ENCODE peak calls at places on chromosome 1, in nine cellular contexts. One of them, this sample, is unnamed.

GRCh38 chr1:220691039-220691684 is 999 bp downstream of the C1orf115 start:
- DNase-seq in suprapubic skin: no peak
- DNase-seq in uterus: no peak
- DNase-seq in transverse colon: peak; percentile 51
- DNase-seq in vagina: no peak
- DNase-seq in adrenal gland: peak; percentile 54
- DNase-seq in IMR-90: no peak
- DNase-seq in breast epithelium: no peak
- DNase-seq in A549: no peak
- DNase-seq in this sample: no peak

GRCh38 chr1:218463194-218464156 is 118.3 kb downstream of the TGFB2 start:
- DNase-seq in suprapubic skin: peak; percentile 82
- DNase-seq in uterus: peak; percentile 50
- DNase-seq in transverse colon: peak; percentile 20
- DNase-seq in vagina: no peak
- DNase-seq in adrenal gland: peak; percentile 82
- DNase-seq in IMR-90: peak; percentile 79
- DNase-seq in breast epithelium: peak; percentile 37
- DNase-seq in A549: no peak
- DNase-seq in this sample: no peak

GRCh38 chr1:229283183-229283611 is 12.3 kb downstream of the RAB4A start:
- DNase-seq in suprapubic skin: no peak
- DNase-seq in uterus: no peak
- DNase-seq in transverse colon: no peak
- DNase-seq in vagina: no peak
- DNase-seq in adrenal gland: no peak
- DNase-seq in IMR-90: no peak
- DNase-seq in breast epithelium: no peak
- DNase-seq in A549: no peak
- DNase-seq in this sample: no peak

GRCh38 chr1:183105449-183105848 is 80.6 kb upstream of the LAMC2 start:
- DNase-seq in suprapubic skin: no peak
- DNase-seq in uterus: no peak
- DNase-seq in transverse colon: no peak
- DNase-seq in vagina: no peak
- DNase-seq in adrenal gland: no peak
- DNase-seq in IMR-90: peak; percentile 76
- DNase-seq in breast epithelium: no peak
- DNase-seq in A549: no peak
- DNase-seq in this sample: no peak

GRCh38 chr1:66253330-66253921 is 280.5 kb upstream of the SGIP1 start:
- DNase-seq in suprapubic skin: no peak
- DNase-seq in uterus: no peak
- DNase-seq in transverse colon: no peak
- DNase-seq in vagina: no peak
- DNase-seq in adrenal gland: no peak
- DNase-seq in IMR-90: peak; percentile 85
- DNase-seq in breast epithelium: no peak
- DNase-seq in A549: peak; percentile 55
- DNase-seq in this sample: no peak

GRCh38 chr1:208541225-208541855 is 297.2 kb upstream of the PLXNA2 start:
- DNase-seq in suprapubic skin: no peak
- DNase-seq in uterus: no peak
- DNase-seq in transverse colon: no peak
- DNase-seq in vagina: no peak
- DNase-seq in adrenal gland: no peak
- DNase-seq in IMR-90: no peak
- DNase-seq in breast epithelium: no peak
- DNase-seq in A549: no peak
- DNase-seq in this sample: no peak

GRCh38 chr1:220810179-220810653 is 23.5 kb downstream of the MTARC1 start:
- DNase-seq in suprapubic skin: peak; percentile 88
- DNase-seq in uterus: peak; percentile 76
- DNase-seq in transverse colon: peak; percentile 73
- DNase-seq in vagina: no peak
- DNase-seq in adrenal gland: peak; percentile 91
- DNase-seq in IMR-90: peak; percentile 78
- DNase-seq in breast epithelium: peak; percentile 35
- DNase-seq in A549: peak; percentile 57
- DNase-seq in this sample: peak; percentile 60

GRCh38 chr1:76254165-76255043 is 179.9 kb downstream of the ST6GALNAC3 start:
- DNase-seq in suprapubic skin: no peak
- DNase-seq in uterus: no peak
- DNase-seq in transverse colon: no peak
- DNase-seq in vagina: no peak
- DNase-seq in adrenal gland: no peak
- DNase-seq in IMR-90: no peak
- DNase-seq in breast epithelium: no peak
- DNase-seq in A549: no peak
- DNase-seq in this sample: no peak

GRCh38 chr1:166903232-166903631 is 27.2 kb upstream of the TADA1 start:
- DNase-seq in suprapubic skin: no peak
- DNase-seq in uterus: no peak
- DNase-seq in transverse colon: no peak
- DNase-seq in vagina: no peak
- DNase-seq in adrenal gland: no peak
- DNase-seq in IMR-90: no peak
- DNase-seq in breast epithelium: no peak
- DNase-seq in A549: no peak
- DNase-seq in this sample: no peak

GRCh38 chr1:74652711-74653131 is 20.9 kb downstream of the ERICH3 start:
- DNase-seq in suprapubic skin: no peak
- DNase-seq in uterus: peak; percentile 70
- DNase-seq in transverse colon: no peak
- DNase-seq in vagina: no peak
- DNase-seq in adrenal gland: no peak
- DNase-seq in IMR-90: peak; percentile 79
- DNase-seq in breast epithelium: peak; percentile 52
- DNase-seq in A549: no peak
- DNase-seq in this sample: peak; percentile 32

GRCh38 chr1:240164742-240165141 is 73.1 kb downstream of the FMN2 start:
- DNase-seq in suprapubic skin: no peak
- DNase-seq in uterus: no peak
- DNase-seq in transverse colon: no peak
- DNase-seq in vagina: no peak
- DNase-seq in adrenal gland: no peak
- DNase-seq in IMR-90: no peak
- DNase-seq in breast epithelium: no peak
- DNase-seq in A549: no peak
- DNase-seq in this sample: no peak
- TF ChIP-seq POLR2A in suprapubic skin: no peak
- TF ChIP-seq POLR2A in uterus: no peak
- TF ChIP-seq POLR2A in transverse colon: no peak
- TF ChIP-seq POLR2A in vagina: no peak
- TF ChIP-seq POLR2A in adrenal gland: no peak
- TF ChIP-seq POLR2A in IMR-90: no peak
- TF ChIP-seq POLR2A in breast epithelium: no peak
- TF ChIP-seq POLR2A in A549: no peak
- TF ChIP-seq POLR2A in this sample: no peak

DNA sequence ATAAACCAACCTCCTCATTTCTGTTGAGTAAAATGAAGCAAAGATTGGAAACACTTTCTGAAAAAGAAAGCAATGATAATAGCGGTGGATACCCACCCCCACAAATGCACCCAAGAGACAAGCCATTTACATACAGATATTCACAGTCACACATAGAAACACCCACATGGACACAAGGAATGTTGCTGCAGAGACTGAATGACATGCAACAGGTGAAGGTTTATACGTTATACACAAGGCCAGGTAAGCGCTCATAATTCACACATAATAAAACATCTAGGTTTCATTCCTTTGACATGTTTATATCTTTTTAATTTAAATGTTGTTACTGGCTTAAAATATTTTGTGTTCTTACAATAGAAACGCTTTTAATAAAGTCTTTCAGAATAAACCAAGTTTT is 21.3 kb downstream of the ARV1 start:
- DNase-seq in suprapubic skin: no peak
- DNase-seq in uterus: no peak
- DNase-seq in transverse colon: no peak
- DNase-seq in vagina: no peak
- DNase-seq in adrenal gland: no peak
- DNase-seq in IMR-90: no peak
- DNase-seq in breast epithelium: no peak
- DNase-seq in A549: no peak
- DNase-seq in this sample: no peak
- TF ChIP-seq POLR2A in suprapubic skin: no peak
- TF ChIP-seq POLR2A in uterus: no peak
- TF ChIP-seq POLR2A in transverse colon: no peak
- TF ChIP-seq POLR2A in vagina: no peak
- TF ChIP-seq POLR2A in adrenal gland: no peak
- TF ChIP-seq POLR2A in IMR-90: no peak
- TF ChIP-seq POLR2A in breast epithelium: no peak
- TF ChIP-seq POLR2A in A549: no peak
- TF ChIP-seq POLR2A in this sample: no peak

GRCh38 chr1:26188477-26188876 is 1.9 kb upstream of the CATSPER4 start:
- DNase-seq in suprapubic skin: no peak
- DNase-seq in uterus: no peak
- DNase-seq in transverse colon: no peak
- DNase-seq in vagina: no peak
- DNase-seq in adrenal gland: no peak
- DNase-seq in IMR-90: no peak
- DNase-seq in breast epithelium: no peak
- DNase-seq in A549: no peak
- DNase-seq in this sample: no peak

GRCh38 chr1:26189331-26189730 is 1.1 kb upstream of the CATSPER4 start:
- DNase-seq in suprapubic skin: no peak
- DNase-seq in uterus: no peak
- DNase-seq in transverse colon: no peak
- DNase-seq in vagina: no peak
- DNase-seq in adrenal gland: no peak
- DNase-seq in IMR-90: no peak
- DNase-seq in breast epithelium: no peak
- DNase-seq in A549: no peak
- DNase-seq in this sample: no peak

GRCh38 chr1:26190373-26190987 is at the start of gene CATSPER4:
- DNase-seq in suprapubic skin: no peak
- DNase-seq in uterus: no peak
- DNase-seq in transverse colon: no peak
- DNase-seq in vagina: no peak
- DNase-seq in adrenal gland: no peak
- DNase-seq in IMR-90: no peak
- DNase-seq in breast epithelium: no peak
- DNase-seq in A549: peak; percentile 57
- DNase-seq in this sample: no peak

GRCh38 chr1:26189751-26190275 is 589 bp upstream of the CATSPER4 start:
- DNase-seq in suprapubic skin: no peak
- DNase-seq in uterus: no peak
- DNase-seq in transverse colon: no peak
- DNase-seq in vagina: no peak
- DNase-seq in adrenal gland: no peak
- DNase-seq in IMR-90: no peak
- DNase-seq in breast epithelium: no peak
- DNase-seq in A549: no peak
- DNase-seq in this sample: no peak

GRCh38 chr1:26187882-26188281 is 2.5 kb upstream of the CATSPER4 start:
- DNase-seq in suprapubic skin: no peak
- DNase-seq in uterus: no peak
- DNase-seq in transverse colon: no peak
- DNase-seq in vagina: no peak
- DNase-seq in adrenal gland: no peak
- DNase-seq in IMR-90: no peak
- DNase-seq in breast epithelium: no peak
- DNase-seq in A549: no peak
- DNase-seq in this sample: no peak
- TF ChIP-seq POLR2A in suprapubic skin: no peak
- TF ChIP-seq POLR2A in uterus: no peak
- TF ChIP-seq POLR2A in transverse colon: no peak
- TF ChIP-seq POLR2A in vagina: no peak
- TF ChIP-seq POLR2A in adrenal gland: no peak
- TF ChIP-seq POLR2A in IMR-90: no peak
- TF ChIP-seq POLR2A in breast epithelium: no peak
- TF ChIP-seq POLR2A in A549: no peak
- TF ChIP-seq POLR2A in this sample: no peak

GRCh38 chr1:93681095-93681548 is 515 bp downstream of the BCAR3 start:
- DNase-seq in suprapubic skin: no peak
- DNase-seq in uterus: no peak
- DNase-seq in transverse colon: no peak
- DNase-seq in vagina: no peak
- DNase-seq in adrenal gland: peak; percentile 56
- DNase-seq in IMR-90: peak; percentile 19
- DNase-seq in breast epithelium: no peak
- DNase-seq in A549: no peak
- DNase-seq in this sample: no peak

GRCh38 chr1:93679546-93679945 is 2.1 kb downstream of the BCAR3 start:
- DNase-seq in suprapubic skin: no peak
- DNase-seq in uterus: no peak
- DNase-seq in transverse colon: no peak
- DNase-seq in vagina: no peak
- DNase-seq in adrenal gland: peak; percentile 51
- DNase-seq in IMR-90: peak; percentile 52
- DNase-seq in breast epithelium: no peak
- DNase-seq in A549: no peak
- DNase-seq in this sample: no peak

GRCh38 chr1:93683234-93683633 is 1.6 kb upstream of the BCAR3 start:
- DNase-seq in suprapubic skin: no peak
- DNase-seq in uterus: no peak
- DNase-seq in transverse colon: no peak
- DNase-seq in vagina: no peak
- DNase-seq in adrenal gland: no peak
- DNase-seq in IMR-90: no peak
- DNase-seq in breast epithelium: no peak
- DNase-seq in A549: no peak
- DNase-seq in this sample: no peak

GRCh38 chr1:93680121-93681094 is 1.2 kb downstream of the BCAR3 start:
- DNase-seq in suprapubic skin: peak; percentile 91
- DNase-seq in uterus: peak; percentile 79
- DNase-seq in transverse colon: peak; percentile 86
- DNase-seq in vagina: no peak
- DNase-seq in adrenal gland: peak; percentile 96
- DNase-seq in IMR-90: peak; percentile 91
- DNase-seq in breast epithelium: peak; percentile 88
- DNase-seq in A549: peak; percentile 92
- DNase-seq in this sample: peak; percentile 62

DNA sequence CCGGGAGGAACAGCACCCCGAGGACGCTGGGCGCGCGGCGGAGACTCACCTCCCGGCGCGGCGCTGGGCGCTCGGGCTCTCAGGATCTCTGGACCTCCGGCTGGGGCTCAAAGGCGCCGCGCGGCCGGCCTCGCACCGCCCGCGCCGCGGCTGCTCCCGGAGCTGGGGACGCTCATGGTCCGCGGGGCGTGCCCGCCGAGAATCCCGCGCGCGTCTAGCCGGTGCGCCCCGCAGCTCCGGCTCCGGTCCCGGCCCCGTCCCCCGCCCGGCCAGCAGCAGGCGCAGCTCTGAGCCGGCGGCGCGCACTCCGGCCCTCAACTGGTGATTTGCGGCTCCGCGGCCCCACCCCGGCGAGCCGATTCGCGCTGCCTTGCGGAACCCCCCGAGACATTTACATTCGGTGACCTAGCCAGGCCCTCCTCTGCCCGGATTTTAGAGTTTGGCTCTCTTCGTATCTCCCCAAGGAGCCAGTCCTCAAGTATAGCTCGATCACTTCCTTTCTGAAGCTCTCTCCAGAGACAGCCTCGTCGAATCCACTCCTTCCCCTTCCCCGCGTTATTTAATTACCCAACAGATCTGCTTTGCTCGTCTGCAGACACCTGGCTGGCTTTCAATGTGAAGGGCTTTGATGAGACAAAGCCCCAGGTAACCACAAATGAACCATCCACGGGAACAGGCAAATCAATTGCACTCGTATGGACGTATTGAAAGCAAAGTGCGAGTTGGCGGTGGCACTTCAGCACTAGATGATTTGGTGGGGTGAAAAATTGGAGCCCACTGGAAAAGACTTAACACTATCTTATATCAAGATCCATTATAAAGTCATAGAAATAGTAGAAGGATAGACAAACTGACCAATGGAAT is at the start of gene BCAR3:
- DNase-seq in suprapubic skin: no peak
- DNase-seq in uterus: peak; percentile 57
- DNase-seq in transverse colon: peak; percentile 78
- DNase-seq in vagina: no peak
- DNase-seq in adrenal gland: peak; percentile 87
- DNase-seq in IMR-90: peak; percentile 73
- DNase-seq in breast epithelium: peak; percentile 66
- DNase-seq in A549: no peak
- DNase-seq in this sample: no peak
- TF ChIP-seq POLR2A in suprapubic skin: peak; percentile 29
- TF ChIP-seq POLR2A in uterus: peak; percentile 35
- TF ChIP-seq POLR2A in transverse colon: peak; percentile 26
- TF ChIP-seq POLR2A in vagina: peak; percentile 70
- TF ChIP-seq POLR2A in adrenal gland: peak; percentile 83
- TF ChIP-seq POLR2A in IMR-90: peak; percentile 79
- TF ChIP-seq POLR2A in breast epithelium: no peak
- TF ChIP-seq POLR2A in A549: peak; percentile 61
- TF ChIP-seq POLR2A in this sample: peak; percentile 61

This sample was measured in H54.